ENCODE peak calls at places on chromosomes 7 and 10, in nine cellular contexts. One of them, this sample, is unnamed.

GRCh38 chr7:50981743-50982142 is 199.0 kb upstream of the GRB10 start:
- DNase-seq in adrenal gland: no peak
- DNase-seq in occipital lobe: no peak
- DNase-seq in A549: no peak
- DNase-seq in CD4-positive, alpha-beta memory T cell: no peak
- DNase-seq in activated naive CD8-positive, alpha-beta T cell treated with anti-CD3 and anti-CD28 coated beads, Interleukin-2, amount 50 U/mL, for 16 hours: no peak
- DNase-seq in cardiac septum: no peak
- DNase-seq in lower lobe of right lung: no peak
- DNase-seq in astrocyte of the cerebellum: no peak
- DNase-seq in this sample: no peak

GRCh38 chr7:80681272-80681885 is 42.9 kb downstream of the CD36 start:
- DNase-seq in activated naive CD8-positive, alpha-beta T cell treated with anti-CD3 and anti-CD28 coated beads, Interleukin-2, amount 50 U/mL, for 16 hours: no peak
- DNase-seq in occipital lobe: no peak
- DNase-seq in adrenal gland: no peak
- DNase-seq in CD4-positive, alpha-beta memory T cell: no peak
- DNase-seq in A549: peak
- DNase-seq in cardiac septum: no peak
- DNase-seq in lower lobe of right lung: no peak
- DNase-seq in astrocyte of the cerebellum: no peak
- DNase-seq in this sample: peak

GRCh38 chr10:78374331-78375028 is 340.8 kb downstream of the RPS24 start:
- DNase-seq in adrenal gland: no peak
- DNase-seq in occipital lobe: no peak
- DNase-seq in A549: no peak
- DNase-seq in cardiac septum: no peak
- DNase-seq in lower lobe of right lung: no peak
- DNase-seq in CD4-positive, alpha-beta memory T cell: no peak
- DNase-seq in activated naive CD8-positive, alpha-beta T cell treated with anti-CD3 and anti-CD28 coated beads, Interleukin-2, amount 50 U/mL, for 16 hours: no peak
- DNase-seq in astrocyte of the cerebellum: no peak
- DNase-seq in this sample: no peak

GRCh38 chr7:26093023-26093422 is 59.0 kb upstream of the NFE2L3 start:
- DNase-seq in activated naive CD8-positive, alpha-beta T cell treated with anti-CD3 and anti-CD28 coated beads, Interleukin-2, amount 50 U/mL, for 16 hours: no peak
- DNase-seq in adrenal gland: no peak
- DNase-seq in A549: no peak
- DNase-seq in occipital lobe: no peak
- DNase-seq in lower lobe of right lung: no peak
- DNase-seq in astrocyte of the cerebellum: no peak
- DNase-seq in CD4-positive, alpha-beta memory T cell: no peak
- DNase-seq in cardiac septum: no peak
- DNase-seq in this sample: no peak

GRCh38 chr7:32500922-32501341 is 5.6 kb downstream of the AVL9 start:
- DNase-seq in activated naive CD8-positive, alpha-beta T cell treated with anti-CD3 and anti-CD28 coated beads, Interleukin-2, amount 50 U/mL, for 16 hours: no peak
- DNase-seq in A549: no peak
- DNase-seq in CD4-positive, alpha-beta memory T cell: no peak
- DNase-seq in occipital lobe: no peak
- DNase-seq in lower lobe of right lung: no peak
- DNase-seq in cardiac septum: no peak
- DNase-seq in astrocyte of the cerebellum: no peak
- DNase-seq in adrenal gland: no peak
- DNase-seq in this sample: no peak

GRCh38 chr10:71780722-71781121 is 7.4 kb upstream of the VSIR start:
- DNase-seq in lower lobe of right lung: no peak
- DNase-seq in astrocyte of the cerebellum: no peak
- DNase-seq in activated naive CD8-positive, alpha-beta T cell treated with anti-CD3 and anti-CD28 coated beads, Interleukin-2, amount 50 U/mL, for 16 hours: no peak
- DNase-seq in cardiac septum: no peak
- DNase-seq in adrenal gland: no peak
- DNase-seq in CD4-positive, alpha-beta memory T cell: no peak
- DNase-seq in A549: no peak
- DNase-seq in occipital lobe: no peak
- DNase-seq in this sample: no peak

GRCh38 chr10:72158174-72158573 is 57.6 kb upstream of the ANAPC16 start:
- DNase-seq in cardiac septum: no peak
- DNase-seq in A549: no peak
- DNase-seq in activated naive CD8-positive, alpha-beta T cell treated with anti-CD3 and anti-CD28 coated beads, Interleukin-2, amount 50 U/mL, for 16 hours: no peak
- DNase-seq in CD4-positive, alpha-beta memory T cell: no peak
- DNase-seq in occipital lobe: peak
- DNase-seq in astrocyte of the cerebellum: no peak
- DNase-seq in adrenal gland: no peak
- DNase-seq in lower lobe of right lung: no peak
- DNase-seq in this sample: no peak

GRCh38 chr10:55091691-55092328 is 290.8 kb upstream of the PCDH15 start:
- DNase-seq in activated naive CD8-positive, alpha-beta T cell treated with anti-CD3 and anti-CD28 coated beads, Interleukin-2, amount 50 U/mL, for 16 hours: no peak
- DNase-seq in adrenal gland: no peak
- DNase-seq in CD4-positive, alpha-beta memory T cell: no peak
- DNase-seq in lower lobe of right lung: no peak
- DNase-seq in occipital lobe: no peak
- DNase-seq in A549: no peak
- DNase-seq in astrocyte of the cerebellum: peak
- DNase-seq in cardiac septum: no peak
- DNase-seq in this sample: peak

GRCh38 chr10:72267819-72268404 is 5.8 kb upstream of the DDIT4 start:
- DNase-seq in activated naive CD8-positive, alpha-beta T cell treated with anti-CD3 and anti-CD28 coated beads, Interleukin-2, amount 50 U/mL, for 16 hours: no peak
- DNase-seq in lower lobe of right lung: no peak
- DNase-seq in adrenal gland: no peak
- DNase-seq in A549: no peak
- DNase-seq in occipital lobe: no peak
- DNase-seq in CD4-positive, alpha-beta memory T cell: no peak
- DNase-seq in cardiac septum: no peak
- DNase-seq in astrocyte of the cerebellum: no peak
- DNase-seq in this sample: no peak

GRCh38 chr10:19724287-19724686 is 91.9 kb upstream of the PLXDC2 start:
- DNase-seq in A549: no peak
- DNase-seq in occipital lobe: no peak
- DNase-seq in activated naive CD8-positive, alpha-beta T cell treated with anti-CD3 and anti-CD28 coated beads, Interleukin-2, amount 50 U/mL, for 16 hours: no peak
- DNase-seq in adrenal gland: no peak
- DNase-seq in astrocyte of the cerebellum: no peak
- DNase-seq in cardiac septum: no peak
- DNase-seq in CD4-positive, alpha-beta memory T cell: no peak
- DNase-seq in lower lobe of right lung: no peak
- DNase-seq in this sample: no peak

GRCh38 chr7:41869091-41869490 is 166.2 kb upstream of the INHBA start:
- DNase-seq in astrocyte of the cerebellum: no peak
- DNase-seq in adrenal gland: no peak
- DNase-seq in CD4-positive, alpha-beta memory T cell: no peak
- DNase-seq in activated naive CD8-positive, alpha-beta T cell treated with anti-CD3 and anti-CD28 coated beads, Interleukin-2, amount 50 U/mL, for 16 hours: no peak
- DNase-seq in A549: no peak
- DNase-seq in occipital lobe: no peak
- DNase-seq in cardiac septum: no peak
- DNase-seq in lower lobe of right lung: no peak
- DNase-seq in this sample: no peak

GRCh38 chr10:78972160-78972946 is 96.4 kb upstream of the ZMIZ1 start:
- DNase-seq in lower lobe of right lung: peak
- DNase-seq in activated naive CD8-positive, alpha-beta T cell treated with anti-CD3 and anti-CD28 coated beads, Interleukin-2, amount 50 U/mL, for 16 hours: no peak
- DNase-seq in adrenal gland: peak
- DNase-seq in occipital lobe: peak
- DNase-seq in cardiac septum: peak
- DNase-seq in CD4-positive, alpha-beta memory T cell: no peak
- DNase-seq in astrocyte of the cerebellum: peak
- DNase-seq in A549: peak
- DNase-seq in this sample: no peak

GRCh38 chr10:11532329-11532728 is 79.1 kb downstream of the USP6NL start:
- DNase-seq in activated naive CD8-positive, alpha-beta T cell treated with anti-CD3 and anti-CD28 coated beads, Interleukin-2, amount 50 U/mL, for 16 hours: no peak
- DNase-seq in cardiac septum: no peak
- DNase-seq in lower lobe of right lung: no peak
- DNase-seq in astrocyte of the cerebellum: no peak
- DNase-seq in adrenal gland: no peak
- DNase-seq in occipital lobe: no peak
- DNase-seq in CD4-positive, alpha-beta memory T cell: no peak
- DNase-seq in A549: no peak
- DNase-seq in this sample: no peak

GRCh38 chr7:109864263-109864662 is 1226.7 kb upstream of the LRRN3 start:
- DNase-seq in CD4-positive, alpha-beta memory T cell: no peak
- DNase-seq in occipital lobe: no peak
- DNase-seq in cardiac septum: no peak
- DNase-seq in activated naive CD8-positive, alpha-beta T cell treated with anti-CD3 and anti-CD28 coated beads, Interleukin-2, amount 50 U/mL, for 16 hours: no peak
- DNase-seq in A549: no peak
- DNase-seq in astrocyte of the cerebellum: no peak
- DNase-seq in adrenal gland: no peak
- DNase-seq in lower lobe of right lung: no peak
- DNase-seq in this sample: no peak